ENCODE peak calls at places on chromosomes 3 and 15, in seven cellular contexts. C is NCI-H2029, N is LHCN-M2, Z is T-cell, G is mesenteric fat pad, U is T follicular helper cell, D is astrocyte of the spinal cord. A is an unnamed sample.
A peak's percentile ranks its signal among the peaks of the same experiment; 100 is the strongest.

GRCh38 chr3:120559228-120560061 is 36.7 kb upstream of the NDUFB4 start:
- DNase-seq in Z (no peak), C (peak; percentile 49), D (peak; percentile 67), N (peak; percentile 85), G (no peak), U (no peak), A (peak; percentile 81)

GRCh38 chr3:29889230-29889629 is 608.4 kb downstream of the RBMS3 start:
- DNase-seq in Z (no peak), N (peak; percentile 50), D (peak; percentile 56), G (no peak), C (no peak), U (no peak), A (no peak)

GRCh38 chr3:111761309-111761795 is 97.7 kb upstream of the PHLDB2 start:
- DNase-seq in D (peak; percentile 84), Z (no peak), C (no peak), U (no peak), G (no peak), N (peak; percentile 95), A (no peak)

GRCh38 chr15:75712668-75713337 is at the start of gene CSPG4:
- DNase-seq in N (peak; percentile 59), U (no peak), C (peak; percentile 13), D (peak; percentile 84), Z (no peak), G (no peak), A (no peak)

GRCh38 chr3:134846943-134847342 is 51.9 kb downstream of the EPHB1 start:
- DNase-seq in N (peak; percentile 88), C (peak; percentile 43), Z (no peak), G (no peak), U (no peak), D (peak; percentile 83), A (no peak)

GRCh38 chr3:43649365-43649968 is 27.7 kb upstream of the ANO10 start:
- DNase-seq in N (no peak), U (no peak), D (no peak), C (no peak), Z (no peak), G (no peak), A (no peak)

GRCh38 chr3:57221883-57222282 is 5.6 kb upstream of the APPL1 start:
- DNase-seq in C (no peak), U (no peak), Z (no peak), G (no peak), D (peak; percentile 33), N (peak; percentile 26), A (no peak)

GRCh38 chr3:161395115-161395514 is 23.8 kb upstream of the SPTSSB start:
- DNase-seq in C (no peak), Z (peak; percentile 6), N (no peak), G (no peak), D (no peak), U (no peak), A (no peak)

GRCh38 chr15:46616033-46616432 is 981.2 kb downstream of the SQOR start:
- DNase-seq in D (no peak), Z (no peak), G (no peak), N (no peak), C (no peak), U (no peak), A (no peak)

GRCh38 chr3:46858996-46859710 is 4.1 kb downstream of the MYL3 start:
- DNase-seq in U (no peak), C (no peak), G (no peak), Z (no peak), N (no peak), D (no peak), A (no peak)

GRCh38 chr3:49724586-49724985 is 835 bp upstream of the GMPPB start:
- DNase-seq in N (no peak), U (peak; percentile 41), D (peak; percentile 21), G (no peak), Z (no peak), C (no peak), A (no peak)

GRCh38 chr3:62559831-62560445 is 186.6 kb upstream of the FEZF2 start:
- DNase-seq in Z (no peak), G (no peak), N (peak; percentile 66), D (peak; percentile 57), U (no peak), C (peak; percentile 10), A (no peak)

GRCh38 chr3:150022406-150023238 is 51.9 kb upstream of the PFN2 start:
- DNase-seq in D (peak; percentile 7), C (no peak), Z (no peak), N (peak; percentile 35), G (no peak), U (no peak), A (no peak)

GRCh38 chr3:59606638-59607262 is 556.9 kb upstream of the CFAP20DC start:
- DNase-seq in C (no peak), Z (no peak), N (peak; percentile 3), D (no peak), G (no peak), U (no peak), A (no peak)

A was measured in NCI-H524 treated with DMSO at 0.1 percent for 48 hours.